ENCODE peak calls at places on chromosome 14, in four cellular contexts. Z is HepG2, M is HCT116, P is SK-N-SH. N is an unnamed sample.

GRCh38 chr14:58740584-58740983 is 102.8 kb downstream of the DACT1 start:
- DNase-seq in M (no peak), P (no peak), Z (no peak), N (no peak)

GRCh38 chr14:96052541-96053105 is 13.5 kb downstream of the C14orf132 start:
- DNase-seq in M (no peak), P (no peak), Z (no peak), N (no peak)

GRCh38 chr14:65333926-65334687 is 78.4 kb upstream of the FUT8 start:
- DNase-seq in M (no peak), Z (no peak), P (no peak), N (no peak)

GRCh38 chr14:104973215-104974145 is 4.7 kb downstream of the AHNAK2 start:
- DNase-seq in M (peak; percentile 98), P (no peak), Z (no peak), N (no peak)

GRCh38 chr14:64958201-64958600 is 13.9 kb downstream of the RAB15 start:
- DNase-seq in Z (no peak), M (no peak), P (no peak), N (no peak)

GRCh38 chr14:97206948-97207347 is 409.8 kb downstream of the VRK1 start:
- DNase-seq in P (no peak), M (no peak), Z (no peak), N (no peak)

GRCh38 chr14:59407246-59407615 is 57.9 kb downstream of the GPR135 start:
- DNase-seq in M (no peak), Z (peak; percentile 26), P (no peak), N (no peak)

GRCh38 chr14:85752179-85752578 is 222.2 kb downstream of the FLRT2 start:
- DNase-seq in M (no peak), P (no peak), Z (no peak), N (no peak)

GRCh38 chr14:33120341-33120740 is 181.7 kb downstream of the NPAS3 start:
- DNase-seq in M (no peak), Z (no peak), P (no peak), N (no peak)

GRCh38 chr14:52661314-52661713 is 34.0 kb downstream of the ERO1A start:
- DNase-seq in M (no peak), Z (no peak), P (no peak), N (no peak)

GRCh38 chr14:93100570-93100969 is 15.2 kb downstream of the ITPK1 start:
- DNase-seq in M (no peak), P (peak; percentile 64), Z (no peak), N (no peak)

GRCh38 chr14:72503271-72503670 is 390.6 kb downstream of the DPF3 start:
- DNase-seq in Z (no peak), P (no peak), M (no peak), N (no peak)

GRCh38 chr14:64891839-64892375 is 12.2 kb upstream of the SPTB start:
- DNase-seq in Z (peak; percentile 56), P (peak; percentile 48), M (peak; percentile 59), N (peak; percentile 85)

GRCh38 chr14:32939254-32940065 is 781 bp downstream of the NPAS3 start:
- DNase-seq in P (peak; percentile 78), Z (no peak), M (no peak), N (peak; percentile 62)

GRCh38 chr14:41285193-41285748 is 321.4 kb upstream of the LRFN5 start:
- DNase-seq in Z (peak; percentile 40), M (no peak), P (no peak), N (peak; percentile 88)

GRCh38 chr14:104101086-104101621 is 15.7 kb downstream of the ASPG start:
- DNase-seq in P (no peak), Z (no peak), M (no peak), N (no peak)

GRCh38 chr14:100842799-100843198 is 16.9 kb downstream of the MEG3 start:
- DNase-seq in M (no peak), Z (no peak), P (no peak), N (no peak)
- TF ChIP-seq JUND in M (no peak), Z (no peak), P (no peak), N (no peak)

GRCh38 chr14:91342243-91342760 is 75.3 kb downstream of the CCDC88C start:
- DNase-seq in Z (no peak), M (no peak), P (no peak), N (no peak)

GRCh38 chr14:91341331-91342242 is 76.0 kb downstream of the CCDC88C start:
- DNase-seq in Z (no peak), P (no peak), M (no peak), N (no peak)

GRCh38 chr14:91339606-91340369 is 77.8 kb downstream of the CCDC88C start:
- DNase-seq in M (no peak), P (no peak), Z (no peak), N (no peak)

GRCh38 chr14:91344107-91344506 is 73.5 kb downstream of the CCDC88C start:
- DNase-seq in Z (no peak), P (no peak), M (no peak), N (no peak)

DNA sequence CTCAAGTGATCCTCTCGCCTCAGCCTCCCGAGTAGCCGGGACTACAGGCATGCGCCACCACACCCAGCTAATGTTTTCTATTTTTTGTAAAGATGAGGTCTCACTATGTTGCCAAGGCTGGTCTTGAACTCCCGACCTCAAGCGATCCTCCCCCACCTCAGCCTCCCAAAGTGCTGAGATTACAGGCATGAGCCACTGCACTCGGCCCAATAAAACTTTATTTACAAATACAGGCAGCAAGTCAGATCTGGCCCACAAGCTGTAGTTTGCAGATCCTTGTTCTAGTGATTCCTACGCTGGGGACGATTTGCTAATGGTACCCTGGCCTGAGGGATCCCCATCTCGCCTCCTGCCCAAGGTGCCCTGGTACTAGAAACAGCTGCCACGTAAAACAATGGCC is 74.6 kb downstream of the CCDC88C start:
- DNase-seq in Z (no peak), M (no peak), P (no peak), N (no peak)
- TF ChIP-seq JUND in Z (no peak), M (no peak), P (no peak), N (no peak)

GRCh38 chr14:90778468-90779255 is 37.6 kb downstream of the TTC7B start:
- DNase-seq in P (no peak), M (no peak), Z (no peak), N (no peak)

GRCh38 chr14:90781876-90782275 is 34.4 kb downstream of the TTC7B start:
- DNase-seq in Z (no peak), P (no peak), M (no peak), N (no peak)

GRCh38 chr14:90782892-90783291 is 33.3 kb downstream of the TTC7B start:
- DNase-seq in Z (no peak), M (no peak), P (no peak), N (no peak)

GRCh38 chr14:90781344-90781761 is 34.9 kb downstream of the TTC7B start:
- DNase-seq in M (no peak), Z (no peak), P (no peak), N (no peak)

DNA sequence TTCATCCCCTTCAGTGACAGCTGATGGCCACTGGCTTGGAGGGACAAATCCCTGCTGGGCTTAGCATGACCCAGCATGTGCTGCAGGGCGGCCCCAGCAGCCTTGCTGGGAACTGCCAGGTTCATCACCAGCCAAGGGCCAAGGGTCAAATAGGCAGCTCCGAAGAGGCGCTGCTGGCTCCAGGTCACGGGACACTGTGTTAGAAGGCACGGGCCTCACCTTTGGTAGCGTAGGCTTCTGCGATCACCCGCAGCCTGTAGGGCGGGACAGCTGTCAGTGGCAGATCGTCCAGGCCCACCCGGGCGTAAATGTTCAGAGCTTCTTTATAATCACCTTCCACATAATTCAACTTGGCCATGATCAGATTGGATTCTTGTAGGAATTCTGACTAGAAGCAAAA is 35.7 kb downstream of the TTC7B start:
- DNase-seq in M (no peak), Z (no peak), P (no peak), N (no peak)
- TF ChIP-seq JUND in M (no peak), Z (no peak), P (no peak), N (no peak)

GRCh38 chr14:101508948-101509729 is 52.2 kb upstream of the DIO3 start:
- DNase-seq in M (no peak), P (no peak), Z (no peak), N (no peak)
- TF ChIP-seq JUND in M (no peak), P (no peak), Z (no peak), N (no peak)

GRCh38 chr14:45247427-45247826 is 5.6 kb downstream of the MIS18BP1 start:
- DNase-seq in Z (peak; percentile 25), P (no peak), M (no peak), N (no peak)

GRCh38 chr14:45253070-45253753 is at the start of gene MIS18BP1:
- DNase-seq in P (peak; percentile 84), Z (peak; percentile 96), M (peak; percentile 92), N (peak; percentile 94)

GRCh38 chr14:45251912-45252311 is 1.1 kb downstream of the MIS18BP1 start:
- DNase-seq in M (no peak), Z (peak; percentile 16), P (peak; percentile 9), N (peak; percentile 22)

GRCh38 chr14:45252356-45253069 is 489 bp downstream of the MIS18BP1 start:
- DNase-seq in P (peak; percentile 6), M (no peak), Z (no peak), N (peak; percentile 33)

DNA sequence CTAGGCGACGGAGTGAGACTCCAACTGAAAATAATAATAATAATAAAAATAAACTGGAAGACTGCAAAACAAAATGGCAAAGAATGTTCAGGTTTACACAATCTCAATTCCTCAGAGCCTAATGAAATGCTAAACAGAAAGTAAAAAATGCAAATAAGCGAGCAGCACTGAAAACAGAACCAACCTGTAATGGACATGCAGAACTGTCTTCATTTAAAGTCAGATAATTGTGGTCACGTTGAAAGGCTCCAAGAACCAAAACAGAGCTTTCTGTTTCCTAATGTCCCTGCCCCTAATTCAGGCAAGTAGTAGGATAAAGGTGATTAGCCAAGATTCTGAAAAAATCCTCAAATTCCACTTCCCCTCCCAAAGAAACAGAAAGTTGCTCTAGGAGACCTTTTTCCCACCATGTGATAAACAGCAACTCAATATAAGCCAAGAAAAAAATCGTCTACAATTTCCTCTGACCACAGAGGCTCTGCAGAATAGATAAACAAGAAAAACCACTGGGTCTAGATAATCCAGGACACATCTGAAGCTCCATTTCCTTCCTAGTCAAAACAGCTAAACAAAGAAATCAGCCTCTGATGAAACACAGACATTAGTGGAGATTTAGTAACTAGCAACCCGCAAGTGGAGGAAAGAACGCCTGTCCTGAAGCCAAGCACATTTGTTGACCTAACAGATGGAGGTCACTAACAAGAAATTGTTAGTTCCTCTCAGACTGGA is 3.0 kb downstream of the MIS18BP1 start:
- DNase-seq in Z (peak; percentile 29), M (no peak), P (no peak), N (no peak)
- TF ChIP-seq JUND in Z (no peak), M (no peak), P (no peak), N (no peak)

GRCh38 chr14:63167044-63167443 is 37.2 kb upstream of the RHOJ start:
- DNase-seq in Z (no peak), M (no peak), P (no peak), N (no peak)
- TF ChIP-seq JUND in Z (no peak), M (no peak), P (no peak), N (no peak)

DNA sequence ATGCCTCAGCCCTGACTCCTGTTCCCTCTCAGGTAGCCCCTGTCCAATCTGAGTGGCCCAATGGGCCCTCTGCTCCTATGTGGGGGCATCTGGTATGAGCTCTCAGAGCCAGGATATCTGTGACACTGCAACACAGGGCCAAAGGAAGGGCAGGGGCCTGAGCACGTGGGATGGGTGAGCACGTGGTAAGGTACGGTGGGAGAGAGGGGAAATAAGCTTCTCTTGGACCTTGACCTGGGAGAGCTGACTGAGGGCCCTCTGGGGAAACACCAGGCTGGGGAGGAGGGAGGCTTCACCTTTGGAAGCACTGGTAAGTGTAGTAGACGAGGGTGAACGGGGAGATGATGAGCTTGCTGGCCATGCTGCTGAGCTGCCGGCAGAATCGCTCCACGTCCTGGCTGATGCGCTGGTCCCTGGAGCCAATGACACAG is 6.7 kb downstream of the ABCD4 start:
- DNase-seq in P (no peak), M (no peak), Z (peak; percentile 66), N (no peak)
- TF ChIP-seq JUND in P (no peak), M (no peak), Z (no peak), N (no peak)

GRCh38 chr14:99524091-99524661 is 43.0 kb downstream of the CCNK start:
- DNase-seq in M (no peak), P (no peak), Z (no peak), N (no peak)
- TF ChIP-seq JUND in M (no peak), P (no peak), Z (no peak), N (no peak)

GRCh38 chr14:23094666-23095195 is at the start of gene ACIN1:
- DNase-seq in P (peak; percentile 82), M (peak; percentile 74), Z (peak; percentile 95), N (peak; percentile 78)
- TF ChIP-seq JUND in P (no peak), M (no peak), Z (peak; percentile 73), N (no peak)